ENCODE peak calls at places on chromosome 19, in six cellular contexts. One of them, this sample, is unnamed.

GRCh38 chr19:47675859-47676258 is 37.4 kb upstream of the EHD2 start:
- ATAC-seq in natural killer cell: no peak
- ATAC-seq in activated T-cell treated with anti-CD3 and anti-CD28 coated beads, Interleukin-2, amount 50 U/mL, for 4 hours: no peak
- ATAC-seq in activated CD4-positive, alpha-beta T cell treated with anti-CD3 and anti-CD28 coated beads for 36 hours: no peak
- ATAC-seq in SK-N-SH treated with all-trans-retinoic acid at 6 μM for 48 hours: no peak
- ATAC-seq in activated T-helper 17 cell treated with anti-CD3 and anti-CD28 coated beads, Interleukin-2, amount 50 U/mL, for 72 hours: no peak
- ATAC-seq in this sample: no peak

GRCh38 chr19:52673014-52673413 is 34.9 kb upstream of the ZNF83 start:
- ATAC-seq in natural killer cell: no peak
- ATAC-seq in activated T-cell treated with anti-CD3 and anti-CD28 coated beads, Interleukin-2, amount 50 U/mL, for 4 hours: no peak
- ATAC-seq in activated CD4-positive, alpha-beta T cell treated with anti-CD3 and anti-CD28 coated beads for 36 hours: no peak
- ATAC-seq in SK-N-SH treated with all-trans-retinoic acid at 6 μM for 48 hours: no peak
- ATAC-seq in activated T-helper 17 cell treated with anti-CD3 and anti-CD28 coated beads, Interleukin-2, amount 50 U/mL, for 72 hours: no peak
- ATAC-seq in this sample: no peak

GRCh38 chr19:2495130-2495641 is 19.3 kb downstream of the GADD45B start:
- ATAC-seq in natural killer cell: peak; percentile 59
- ATAC-seq in activated T-cell treated with anti-CD3 and anti-CD28 coated beads, Interleukin-2, amount 50 U/mL, for 4 hours: peak; percentile 42
- ATAC-seq in activated CD4-positive, alpha-beta T cell treated with anti-CD3 and anti-CD28 coated beads for 36 hours: peak; percentile 31
- ATAC-seq in SK-N-SH treated with all-trans-retinoic acid at 6 μM for 48 hours: peak; percentile 67
- ATAC-seq in activated T-helper 17 cell treated with anti-CD3 and anti-CD28 coated beads, Interleukin-2, amount 50 U/mL, for 72 hours: peak; percentile 48
- ATAC-seq in this sample: peak; percentile 68

GRCh38 chr19:2081873-2082810 is 14.0 kb downstream of the MOB3A start:
- ATAC-seq in natural killer cell: peak; percentile 76
- ATAC-seq in activated T-cell treated with anti-CD3 and anti-CD28 coated beads, Interleukin-2, amount 50 U/mL, for 4 hours: peak; percentile 17
- ATAC-seq in activated CD4-positive, alpha-beta T cell treated with anti-CD3 and anti-CD28 coated beads for 36 hours: peak; percentile 30
- ATAC-seq in SK-N-SH treated with all-trans-retinoic acid at 6 μM for 48 hours: no peak
- ATAC-seq in activated T-helper 17 cell treated with anti-CD3 and anti-CD28 coated beads, Interleukin-2, amount 50 U/mL, for 72 hours: peak; percentile 27
- ATAC-seq in this sample: no peak

GRCh38 chr19:6778386-6778785 is 5.9 kb downstream of the VAV1 start:
- ATAC-seq in natural killer cell: no peak
- ATAC-seq in activated T-cell treated with anti-CD3 and anti-CD28 coated beads, Interleukin-2, amount 50 U/mL, for 4 hours: no peak
- ATAC-seq in activated CD4-positive, alpha-beta T cell treated with anti-CD3 and anti-CD28 coated beads for 36 hours: no peak
- ATAC-seq in SK-N-SH treated with all-trans-retinoic acid at 6 μM for 48 hours: no peak
- ATAC-seq in activated T-helper 17 cell treated with anti-CD3 and anti-CD28 coated beads, Interleukin-2, amount 50 U/mL, for 72 hours: no peak
- ATAC-seq in this sample: no peak

GRCh38 chr19:39145180-39145953 is 19.8 kb downstream of the PAK4 start:
- ATAC-seq in natural killer cell: no peak
- ATAC-seq in activated T-cell treated with anti-CD3 and anti-CD28 coated beads, Interleukin-2, amount 50 U/mL, for 4 hours: no peak
- ATAC-seq in activated CD4-positive, alpha-beta T cell treated with anti-CD3 and anti-CD28 coated beads for 36 hours: no peak
- ATAC-seq in SK-N-SH treated with all-trans-retinoic acid at 6 μM for 48 hours: no peak
- ATAC-seq in activated T-helper 17 cell treated with anti-CD3 and anti-CD28 coated beads, Interleukin-2, amount 50 U/mL, for 72 hours: no peak
- ATAC-seq in this sample: peak; percentile 17

GRCh38 chr19:51514866-51515481 is 13.4 kb upstream of the SIGLEC12 start:
- ATAC-seq in natural killer cell: peak; percentile 63
- ATAC-seq in activated T-cell treated with anti-CD3 and anti-CD28 coated beads, Interleukin-2, amount 50 U/mL, for 4 hours: peak; percentile 34
- ATAC-seq in activated CD4-positive, alpha-beta T cell treated with anti-CD3 and anti-CD28 coated beads for 36 hours: peak; percentile 73
- ATAC-seq in SK-N-SH treated with all-trans-retinoic acid at 6 μM for 48 hours: peak; percentile 76
- ATAC-seq in activated T-helper 17 cell treated with anti-CD3 and anti-CD28 coated beads, Interleukin-2, amount 50 U/mL, for 72 hours: peak; percentile 77
- ATAC-seq in this sample: no peak

GRCh38 chr19:41321600-41322270 is 11.8 kb downstream of the CCDC97 start:
- ATAC-seq in natural killer cell: no peak
- ATAC-seq in activated T-cell treated with anti-CD3 and anti-CD28 coated beads, Interleukin-2, amount 50 U/mL, for 4 hours: no peak
- ATAC-seq in activated CD4-positive, alpha-beta T cell treated with anti-CD3 and anti-CD28 coated beads for 36 hours: no peak
- ATAC-seq in SK-N-SH treated with all-trans-retinoic acid at 6 μM for 48 hours: peak; percentile 36
- ATAC-seq in activated T-helper 17 cell treated with anti-CD3 and anti-CD28 coated beads, Interleukin-2, amount 50 U/mL, for 72 hours: no peak
- ATAC-seq in this sample: no peak

GRCh38 chr19:55149078-55150003 is at the start of gene TNNT1:
- ATAC-seq in natural killer cell: no peak
- ATAC-seq in activated T-cell treated with anti-CD3 and anti-CD28 coated beads, Interleukin-2, amount 50 U/mL, for 4 hours: no peak
- ATAC-seq in activated CD4-positive, alpha-beta T cell treated with anti-CD3 and anti-CD28 coated beads for 36 hours: no peak
- ATAC-seq in SK-N-SH treated with all-trans-retinoic acid at 6 μM for 48 hours: peak; percentile 50
- ATAC-seq in activated T-helper 17 cell treated with anti-CD3 and anti-CD28 coated beads, Interleukin-2, amount 50 U/mL, for 72 hours: no peak
- ATAC-seq in this sample: no peak

GRCh38 chr19:8615813-8616596 is 5.5 kb upstream of the ADAMTS10 start:
- ATAC-seq in natural killer cell: peak; percentile 76
- ATAC-seq in activated T-cell treated with anti-CD3 and anti-CD28 coated beads, Interleukin-2, amount 50 U/mL, for 4 hours: no peak
- ATAC-seq in activated CD4-positive, alpha-beta T cell treated with anti-CD3 and anti-CD28 coated beads for 36 hours: peak; percentile 45
- ATAC-seq in SK-N-SH treated with all-trans-retinoic acid at 6 μM for 48 hours: peak; percentile 71
- ATAC-seq in activated T-helper 17 cell treated with anti-CD3 and anti-CD28 coated beads, Interleukin-2, amount 50 U/mL, for 72 hours: peak; percentile 38
- ATAC-seq in this sample: peak; percentile 35